ENCODE peak calls at places on chromosome 5, in nine cellular contexts. F, K, R, V, I, H, S, G and E are unnamed samples.

GRCh38 chr5:38853753-38854470 is 8.1 kb downstream of the OSMR start:
- DNase-seq in F (peak), K (no peak), R (no peak), V (peak), I (peak), H (peak), S (no peak), G (no peak), E (no peak)

GRCh38 chr5:54769072-54769471 is 216.3 kb downstream of the ESM1 start:
- DNase-seq in F (no peak), K (no peak), R (no peak), V (no peak), I (no peak), H (no peak), S (no peak), G (no peak), E (no peak)

GRCh38 chr5:141513627-141514329 is 24.9 kb downstream of the PCDHGC5 start:
- DNase-seq in F (no peak), K (no peak), R (peak), V (peak), I (peak), H (peak), S (no peak), G (peak), E (peak)

GRCh38 chr5:176542135-176542595 is 5.0 kb upstream of the RNF44 start:
- DNase-seq in F (no peak), K (no peak), R (no peak), V (no peak), I (no peak), H (no peak), S (no peak), G (peak), E (no peak)

GRCh38 chr5:6193315-6193714 is 185.0 kb downstream of the MED10 start:
- DNase-seq in F (no peak), K (no peak), R (no peak), V (no peak), I (no peak), H (no peak), S (no peak), G (no peak), E (no peak)

GRCh38 chr5:97854871-97855762 is 672.1 kb upstream of the RIOK2 start:
- DNase-seq in F (no peak), K (no peak), R (no peak), V (peak), I (peak), H (peak), S (no peak), G (peak), E (peak)

GRCh38 chr5:132293992-132294727 is at the start of gene SLC22A4:
- DNase-seq in F (peak), K (peak), R (peak), V (peak), I (peak), H (peak), S (peak), G (peak), E (peak)

GRCh38 chr5:150642567-150642927 is 2.1 kb downstream of the SYNPO start:
- DNase-seq in F (peak), K (peak), R (no peak), V (peak), I (peak), H (peak), S (peak), G (peak), E (peak)

GRCh38 chr5:54146390-54146789 is 164.0 kb downstream of the ARL15 start:
- DNase-seq in F (no peak), K (no peak), R (no peak), V (no peak), I (no peak), H (no peak), S (no peak), G (no peak), E (no peak)

GRCh38 chr5:89037090-89037489 is 154.1 kb upstream of the MEF2C start:
- DNase-seq in F (no peak), K (peak), R (no peak), V (peak), I (peak), H (no peak), S (peak), G (no peak), E (peak)

GRCh38 chr5:149212203-149212951 is 59.3 kb upstream of the AFAP1L1 start:
- DNase-seq in F (no peak), K (no peak), R (no peak), V (peak), I (peak), H (peak), S (no peak), G (no peak), E (no peak)

GRCh38 chr5:167578977-167579700 is 712.3 kb upstream of the WWC1 start:
- DNase-seq in F (no peak), K (no peak), R (no peak), V (peak), I (no peak), H (no peak), S (no peak), G (no peak), E (peak)